ENCODE peak calls at places on chromosomes 6 and 20, in four cellular contexts. P is K562, Z is HL-60, O is GM12878. C is an unnamed sample.

GRCh38 chr20:47799116-47799715 is 13.9 kb upstream of the SULF2 start:
- DNase-seq in P (no peak), Z (no peak), O (no peak), C (no peak)

GRCh38 chr6:12288844-12289654 is 1.1 kb upstream of the EDN1 start:
- DNase-seq in P (peak), Z (no peak), O (peak), C (peak)

GRCh38 chr6:13711384-13711725 is 280 bp downstream of the RANBP9 start:
- DNase-seq in P (no peak), Z (no peak), O (no peak), C (no peak)

GRCh38 chr6:157520986-157521664 is 140.1 kb downstream of the ZDHHC14 start:
- DNase-seq in P (peak), Z (no peak), O (no peak), C (no peak)

GRCh38 chr6:101392561-101393230 is 812 bp upstream of the GRIK2 start:
- DNase-seq in P (no peak), Z (no peak), O (no peak), C (no peak)

GRCh38 chr6:106194949-106195919 is 109.1 kb downstream of the PRDM1 start:
- DNase-seq in P (no peak), Z (no peak), O (no peak), C (no peak)

GRCh38 chr6:52995913-52996685 is 1.0 kb upstream of the GSTA4 start:
- DNase-seq in P (peak), Z (peak), O (peak), C (no peak)

GRCh38 chr6:142377112-142377848 is 75.5 kb downstream of the ADGRG6 start:
- DNase-seq in P (peak), Z (no peak), O (no peak), C (no peak)

GRCh38 chr20:41746635-41747034 is 128.5 kb upstream of the CHD6 start:
- DNase-seq in P (no peak), Z (no peak), O (no peak), C (no peak)

GRCh38 chr6:10146723-10147451 is 268.0 kb downstream of the TFAP2A start:
- DNase-seq in P (peak), Z (peak), O (peak), C (peak)

GRCh38 chr20:44901972-44902371 is 7.9 kb upstream of the PABPC1L start:
- DNase-seq in P (no peak), Z (no peak), O (no peak), C (no peak)

GRCh38 chr20:1810926-1811620 is 84.1 kb upstream of the SIRPA start:
- DNase-seq in P (no peak), Z (no peak), O (no peak), C (no peak)

GRCh38 chr6:44269921-44270525 is at the start of gene TMEM151B:
- DNase-seq in P (no peak), Z (no peak), O (no peak), C (no peak)

GRCh38 chr20:55888655-55889054 is 116.7 kb downstream of the CBLN4 start:
- DNase-seq in P (no peak), Z (no peak), O (no peak), C (no peak)

GRCh38 chr6:161584929-161585328 is 311.1 kb upstream of the AGPAT4 start:
- DNase-seq in P (no peak), Z (no peak), O (no peak), C (no peak)

GRCh38 chr20:13401596-13401995 is 180.5 kb downstream of the ISM1 start:
- DNase-seq in P (no peak), Z (no peak), O (no peak), C (no peak)

GRCh38 chr6:150417899-150418824 is 49.4 kb downstream of the IYD start:
- DNase-seq in P (peak), Z (no peak), O (peak), C (peak)

GRCh38 chr6:43724914-43725642 is 37.5 kb upstream of the MRPS18A start:
- DNase-seq in P (peak), Z (peak), O (peak), C (peak)

GRCh38 chr6:105545206-105545920 is 142.5 kb upstream of the PREP start:
- DNase-seq in P (no peak), Z (no peak), O (no peak), C (no peak)

GRCh38 chr6:40377173-40377806 is 209.9 kb downstream of the LRFN2 start:
- DNase-seq in P (no peak), Z (no peak), O (no peak), C (no peak)

GRCh38 chr6:125899726-125900182 is 56.8 kb upstream of the HINT3 start:
- DNase-seq in P (no peak), Z (no peak), O (no peak), C (no peak)

GRCh38 chr6:10413850-10414765 is 766 bp downstream of the TFAP2A start:
- DNase-seq in P (peak), Z (no peak), O (no peak), C (no peak)

GRCh38 chr6:18183736-18184135 is 28.5 kb downstream of the KDM1B start:
- DNase-seq in P (no peak), Z (no peak), O (no peak), C (no peak)

GRCh38 chr6:89281779-89282246 is 33.3 kb downstream of the GABRR2 start:
- DNase-seq in P (peak), Z (peak), O (no peak), C (peak)

GRCh38 chr6:106692823-106693216 is 63.4 kb downstream of the QRSL1 start:
- DNase-seq in P (no peak), Z (no peak), O (no peak), C (no peak)

GRCh38 chr6:579339-579738 is 77.6 kb downstream of the HUS1B start:
- DNase-seq in P (peak), Z (no peak), O (no peak), C (no peak)

GRCh38 chr20:59222982-59223610 is 59.5 kb downstream of the ZNF831 start:
- DNase-seq in P (no peak), Z (no peak), O (no peak), C (no peak)

GRCh38 chr6:103409475-103409874 is 1450.2 kb downstream of the HACE1 start:
- DNase-seq in P (no peak), Z (no peak), O (no peak), C (no peak)

GRCh38 chr6:129601323-129601722 is 108.7 kb downstream of the ARHGAP18 start:
- DNase-seq in P (no peak), Z (no peak), O (no peak), C (no peak)

GRCh38 chr6:159212026-159212425 is 42.8 kb downstream of the FNDC1 start:
- DNase-seq in P (no peak), Z (no peak), O (no peak), C (no peak)

GRCh38 chr6:163001341-163001740 is 273.6 kb downstream of the PACRG start:
- DNase-seq in P (no peak), Z (no peak), O (peak), C (peak)

GRCh38 chr6:165725201-165725600 is 62.2 kb upstream of the PDE10A start:
- DNase-seq in P (no peak), Z (no peak), O (no peak), C (no peak)

DNA sequence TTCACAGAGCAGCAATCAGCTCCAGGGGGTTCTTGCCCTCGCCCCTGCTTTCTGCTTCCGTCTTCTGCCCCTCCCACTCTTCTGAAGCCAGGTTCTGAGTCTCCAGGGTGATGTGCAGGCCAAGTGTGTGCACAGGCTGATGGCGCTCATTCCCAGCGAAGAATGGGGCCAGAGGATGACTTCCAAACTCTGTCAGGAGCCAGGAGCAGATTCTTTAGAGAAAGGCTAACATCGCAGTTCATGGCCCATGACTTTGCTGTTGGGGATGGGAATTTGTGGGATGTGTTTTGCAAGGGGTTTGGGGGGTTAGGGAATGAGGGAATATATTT is 56.1 kb upstream of the CCN6 start:
- DNase-seq in P (no peak), Z (no peak), O (no peak), C (no peak)
- TF ChIP-seq SPI1 in P (no peak), Z (no peak), O (no peak), C (no peak)

GRCh38 chr6:167157414-167157813 is 366 bp downstream of the GPR31 start:
- DNase-seq in P (no peak), Z (no peak), O (no peak), C (no peak)
- TF ChIP-seq SPI1 in P (no peak), Z (no peak), O (no peak), C (no peak)

GRCh38 chr20:36384022-36384619 is 78.0 kb downstream of the DLGAP4 start:
- DNase-seq in P (peak), Z (peak), O (no peak), C (peak)
- TF ChIP-seq SPI1 in P (no peak), Z (no peak), O (no peak), C (no peak)

DNA sequence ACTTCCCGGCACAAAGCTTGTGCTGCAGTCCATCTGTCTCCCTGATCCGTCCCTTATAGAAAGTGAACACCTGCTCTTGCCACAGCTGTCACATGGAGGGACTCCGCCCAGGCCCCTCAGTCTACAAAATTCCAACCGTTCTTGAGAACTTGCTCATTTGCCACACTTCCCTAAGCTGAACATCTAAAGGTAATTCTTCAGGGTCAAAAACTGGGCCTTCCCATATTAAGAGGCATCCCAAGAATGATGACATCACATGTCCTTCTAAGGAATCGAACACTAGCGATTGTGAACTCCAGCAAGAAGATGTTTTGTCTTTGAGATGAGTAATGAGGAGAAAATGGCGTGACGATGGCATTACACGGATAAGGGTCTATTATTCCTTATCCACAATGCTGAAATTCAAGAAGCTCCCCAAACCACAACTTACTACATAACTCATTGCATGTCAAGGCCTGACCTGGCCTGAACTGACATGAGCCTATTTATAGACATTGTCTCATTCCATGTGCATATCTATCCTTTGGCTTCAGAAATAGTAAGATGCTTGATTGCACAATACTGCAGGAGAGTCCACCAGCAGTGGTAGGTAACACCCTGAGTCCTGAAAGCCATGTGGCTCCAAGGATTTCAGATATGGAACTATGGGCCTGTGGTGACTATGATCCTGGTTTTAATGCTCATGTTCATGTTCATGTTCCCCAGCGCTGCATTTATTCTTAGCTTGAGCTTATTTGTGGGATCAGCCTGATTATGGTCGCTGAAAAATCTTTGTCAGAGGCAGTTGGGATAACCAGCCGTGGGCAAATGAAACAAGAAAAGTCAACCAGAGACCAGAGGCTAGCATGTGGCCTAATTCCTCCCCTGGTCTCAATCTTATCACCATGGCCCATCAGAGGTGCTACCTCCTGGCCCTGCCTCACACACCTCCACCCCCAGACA is 183.3 kb upstream of the JARID2 start:
- DNase-seq in P (peak), Z (peak), O (no peak), C (no peak)
- TF ChIP-seq SPI1 in P (peak), Z (no peak), O (no peak), C (no peak)